ENCODE peak calls at places on chromosome 5, in six cellular contexts. X is heart left ventricle, V is type B pancreatic cell, B is left lung, P is neural progenitor cell, H is AG04449. C is an unnamed sample.

GRCh38 chr5:73197637-73198257 is 24.8 kb downstream of the TMEM174 start:
- DNase-seq in X (no peak), V (no peak), B (no peak), P (no peak), H (no peak), C (no peak)

GRCh38 chr5:125485003-125485641 is 738.7 kb upstream of the ZNF608 start:
- DNase-seq in X (peak), V (no peak), B (no peak), P (peak), H (peak), C (no peak)

GRCh38 chr5:72883850-72884249 is 67.4 kb downstream of the TNPO1 start:
- DNase-seq in X (no peak), V (no peak), B (no peak), P (no peak), H (no peak), C (no peak)

GRCh38 chr5:145101246-145101645 is 733.9 kb downstream of the PRELID2 start:
- DNase-seq in X (no peak), V (no peak), B (no peak), P (peak), H (no peak), C (peak)

GRCh38 chr5:56415356-56415765 is 182.2 kb upstream of the ANKRD55 start:
- DNase-seq in X (peak), V (no peak), B (no peak), P (no peak), H (peak), C (peak)

GRCh38 chr5:128084228-128085167 is 932 bp downstream of the SLC12A2 start:
- DNase-seq in X (peak), V (peak), B (peak), P (peak), H (no peak), C (peak)

GRCh38 chr5:170693701-170694100 is 89.8 kb upstream of the GABRP start:
- DNase-seq in X (no peak), V (no peak), B (no peak), P (peak), H (no peak), C (no peak)

GRCh38 chr5:82406200-82406773 is 128.1 kb upstream of the RPS23 start:
- DNase-seq in X (peak), V (no peak), B (no peak), P (no peak), H (peak), C (no peak)

GRCh38 chr5:149417714-149418368 is 38.7 kb upstream of the IL17B start:
- DNase-seq in X (no peak), V (no peak), B (no peak), P (no peak), H (no peak), C (no peak)

GRCh38 chr5:179122411-179123108 is 62.4 kb downstream of the ZNF354C start:
- DNase-seq in X (no peak), V (no peak), B (peak), P (no peak), H (no peak), C (no peak)

GRCh38 chr5:91061094-91061493 is 322.0 kb downstream of the ARRDC3 start:
- DNase-seq in X (no peak), V (no peak), B (no peak), P (no peak), H (no peak), C (no peak)

GRCh38 chr5:91059409-91059808 is 323.7 kb downstream of the ARRDC3 start:
- DNase-seq in X (no peak), V (no peak), B (no peak), P (no peak), H (no peak), C (peak)

GRCh38 chr5:91065541-91065940 is 317.6 kb downstream of the ARRDC3 start:
- DNase-seq in X (no peak), V (no peak), B (no peak), P (no peak), H (no peak), C (no peak)

GRCh38 chr5:91058575-91058974 is 324.5 kb downstream of the ARRDC3 start:
- DNase-seq in X (no peak), V (no peak), B (no peak), P (no peak), H (no peak), C (no peak)

GRCh38 chr5:91061946-91062586 is 321.1 kb downstream of the ARRDC3 start:
- DNase-seq in X (no peak), V (no peak), B (no peak), P (no peak), H (no peak), C (no peak)
- TF ChIP-seq CTCF in X (no peak), V (no peak), B (no peak), P (no peak), H (no peak), C (no peak)

DNA sequence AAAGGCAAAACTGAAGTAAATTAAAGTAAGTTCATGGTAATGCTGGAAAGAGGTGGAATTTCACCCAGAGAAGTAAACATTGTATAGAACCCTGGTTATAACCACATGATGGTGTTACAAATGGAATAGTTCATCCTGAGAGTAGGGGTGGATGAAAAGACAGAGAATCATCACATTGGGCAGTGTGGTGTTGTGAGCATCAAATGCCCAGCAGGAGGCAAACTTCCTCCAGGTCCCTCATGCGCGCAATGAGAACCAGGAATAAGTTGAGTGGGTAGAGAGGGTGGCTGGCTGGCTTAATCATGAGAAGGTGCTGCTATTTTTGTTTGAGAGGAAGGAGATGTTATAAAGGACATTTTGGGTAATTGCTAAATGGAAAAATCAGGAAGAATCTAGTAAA is 163.3 kb upstream of the HMHB1 start:
- DNase-seq in X (no peak), V (no peak), B (no peak), P (no peak), H (no peak), C (no peak)
- TF ChIP-seq CTCF in X (no peak), V (peak), B (no peak), P (no peak), H (no peak), C (no peak)

GRCh38 chr5:113682497-113683136 is 169.1 kb downstream of the YTHDC2 start:
- DNase-seq in X (no peak), V (no peak), B (no peak), P (peak), H (no peak), C (no peak)
- TF ChIP-seq CTCF in X (no peak), V (peak), B (no peak), P (peak), H (no peak), C (no peak)

GRCh38 chr5:77645158-77645994 is 6.9 kb upstream of the OTP start:
- DNase-seq in X (no peak), V (peak), B (peak), P (peak), H (no peak), C (peak)
- TF ChIP-seq CTCF in X (peak), V (peak), B (peak), P (peak), H (peak), C (peak)

GRCh38 chr5:99715921-99716320 is 787.1 kb upstream of the CHD1 start:
- DNase-seq in X (no peak), V (no peak), B (no peak), P (peak), H (no peak), C (no peak)
- TF ChIP-seq CTCF in X (no peak), V (no peak), B (no peak), P (peak), H (no peak), C (no peak)

GRCh38 chr5:42804717-42805339 is 6.9 kb downstream of the SELENOP start:
- DNase-seq in X (no peak), V (no peak), B (no peak), P (no peak), H (no peak), C (no peak)
- TF ChIP-seq CTCF in X (no peak), V (no peak), B (no peak), P (no peak), H (no peak), C (no peak)

GRCh38 chr5:129771058-129771838 is 23.4 kb downstream of the MINAR2 start:
- DNase-seq in X (peak), V (no peak), B (no peak), P (peak), H (peak), C (peak)
- TF ChIP-seq CTCF in X (peak), V (peak), B (peak), P (peak), H (peak), C (peak)

GRCh38 chr5:23977996-23978395 is 470.6 kb downstream of the PRDM9 start:
- DNase-seq in X (no peak), V (no peak), B (no peak), P (peak), H (no peak), C (no peak)
- TF ChIP-seq CTCF in X (no peak), V (peak), B (no peak), P (peak), H (peak), C (no peak)

GRCh38 chr5:74624931-74625505 is 15.5 kb downstream of the ENC1 start:
- DNase-seq in X (no peak), V (no peak), B (no peak), P (no peak), H (no peak), C (no peak)

GRCh38 chr5:74624501-74624900 is 16.0 kb downstream of the ENC1 start:
- DNase-seq in X (no peak), V (no peak), B (no peak), P (no peak), H (no peak), C (no peak)

GRCh38 chr5:74626386-74627222 is 13.9 kb downstream of the ENC1 start:
- DNase-seq in X (no peak), V (no peak), B (no peak), P (no peak), H (no peak), C (no peak)

GRCh38 chr5:74624009-74624408 is 16.5 kb downstream of the ENC1 start:
- DNase-seq in X (no peak), V (no peak), B (no peak), P (no peak), H (no peak), C (no peak)

GRCh38 chr5:74625742-74626241 is 14.7 kb downstream of the ENC1 start:
- DNase-seq in X (no peak), V (no peak), B (no peak), P (no peak), H (no peak), C (no peak)
- TF ChIP-seq CTCF in X (no peak), V (peak), B (no peak), P (peak), H (no peak), C (no peak)